ENCODE peak calls at places on chromosomes 12 and 14, in seven cellular contexts. C, H, E, M, J, T and A are unnamed samples.

GRCh38 chr14:55731247-55731872 is 151.4 kb downstream of the KTN1 start:
- DNase-seq in C (no peak), H (no peak), E (no peak), M (no peak), J (no peak), T (no peak), A (no peak)

GRCh38 chr14:88013750-88014349 is 8.9 kb downstream of the GPR65 start:
- DNase-seq in C (peak), H (no peak), E (peak), M (peak), J (peak), T (peak), A (peak)

GRCh38 chr14:99564256-99564902 is 39.6 kb downstream of the CCDC85C start:
- DNase-seq in C (peak), H (no peak), E (peak), M (peak), J (peak), T (peak), A (no peak)

GRCh38 chr12:124609041-124609984 is 41.9 kb upstream of the NCOR2 start:
- DNase-seq in C (no peak), H (peak), E (no peak), M (no peak), J (peak), T (peak), A (peak)

GRCh38 chr14:85533821-85534271 is 3.9 kb downstream of the FLRT2 start:
- DNase-seq in C (no peak), H (no peak), E (no peak), M (no peak), J (peak), T (no peak), A (no peak)

GRCh38 chr14:37021406-37021805 is 151.0 kb downstream of the SLC25A21 start:
- DNase-seq in C (no peak), H (no peak), E (no peak), M (no peak), J (peak), T (no peak), A (no peak)

GRCh38 chr12:131211279-131211938 is 257.7 kb downstream of the ADGRD1 start:
- DNase-seq in C (no peak), H (no peak), E (no peak), M (no peak), J (no peak), T (no peak), A (no peak)

GRCh38 chr14:50109342-50109741 is 7.0 kb downstream of the VCPKMT start:
- DNase-seq in C (peak), H (no peak), E (no peak), M (peak), J (peak), T (no peak), A (no peak)

GRCh38 chr14:68245146-68246073 is 425.8 kb downstream of the RAD51B start:
- DNase-seq in C (no peak), H (no peak), E (no peak), M (no peak), J (peak), T (peak), A (no peak)

GRCh38 chr14:75769047-75769685 is 108.1 kb downstream of the TTLL5 start:
- DNase-seq in C (no peak), H (no peak), E (no peak), M (peak), J (no peak), T (no peak), A (no peak)

DNA sequence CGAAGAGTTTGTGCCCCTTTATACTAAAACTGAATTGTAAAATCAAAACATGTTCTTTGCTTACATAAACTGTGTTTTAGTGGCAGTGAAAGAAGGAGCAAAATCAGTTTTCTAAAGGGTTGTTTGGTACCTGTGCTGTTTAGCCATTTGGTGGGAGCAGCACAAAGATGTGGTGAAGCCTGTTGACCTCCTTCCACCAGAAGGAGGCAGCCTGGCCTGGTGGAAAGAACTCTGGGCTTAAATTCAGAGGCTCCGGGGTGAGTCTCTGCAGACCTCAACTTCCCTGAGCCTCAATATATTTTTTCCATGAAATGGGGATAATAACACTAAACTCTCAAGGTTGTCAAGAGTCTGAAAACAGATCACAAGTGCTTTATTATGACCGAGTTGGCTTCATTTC is 502.5 kb downstream of the VRK1 start:
- DNase-seq in C (no peak), H (no peak), E (no peak), M (no peak), J (peak), T (no peak), A (no peak)
- TF ChIP-seq CTCF in C (no peak), H (no peak), E (no peak), M (peak), J (peak), T (no peak), A (no peak)

GRCh38 chr14:93800038-93800937 is 12.0 kb upstream of the PRIMA1 start:
- DNase-seq in C (no peak), H (no peak), E (no peak), M (no peak), J (no peak), T (no peak), A (no peak)
- TF ChIP-seq CTCF in C (no peak), H (no peak), E (no peak), M (no peak), J (no peak), T (no peak), A (no peak)

GRCh38 chr12:4996714-4997113 is 47.0 kb upstream of the KCNA5 start:
- DNase-seq in C (no peak), H (no peak), E (no peak), M (no peak), J (no peak), T (no peak), A (no peak)

GRCh38 chr12:4991801-4992200 is 51.9 kb upstream of the KCNA5 start:
- DNase-seq in C (no peak), H (no peak), E (no peak), M (no peak), J (no peak), T (no peak), A (no peak)

GRCh38 chr12:4992881-4993280 is 50.8 kb upstream of the KCNA5 start:
- DNase-seq in C (no peak), H (no peak), E (no peak), M (no peak), J (no peak), T (no peak), A (no peak)

GRCh38 chr12:4991373-4991772 is 52.3 kb upstream of the KCNA5 start:
- DNase-seq in C (no peak), H (no peak), E (no peak), M (no peak), J (no peak), T (no peak), A (no peak)

DNA sequence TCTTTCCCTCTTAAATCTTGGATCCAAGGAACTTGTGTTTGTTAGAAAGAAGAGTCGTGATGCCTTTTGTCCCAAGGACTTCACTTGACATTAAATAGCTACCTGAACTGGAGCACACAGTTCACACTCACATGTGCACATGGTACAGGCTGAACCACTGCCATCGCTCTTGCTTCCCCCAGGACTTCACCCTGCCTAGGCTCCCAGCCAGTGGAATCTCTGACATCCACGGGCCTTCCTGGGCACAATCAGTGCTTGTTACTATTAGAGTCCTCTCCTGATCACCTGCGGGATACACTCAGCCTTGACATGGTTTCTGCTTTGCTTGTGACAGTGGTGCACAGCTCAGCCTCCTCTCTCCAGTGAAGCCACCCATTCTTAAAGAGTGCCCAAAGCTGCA is 49.1 kb upstream of the KCNA5 start:
- DNase-seq in C (no peak), H (no peak), E (no peak), M (no peak), J (no peak), T (no peak), A (no peak)
- TF ChIP-seq CTCF in C (no peak), H (no peak), E (no peak), M (no peak), J (no peak), T (no peak), A (no peak)

DNA sequence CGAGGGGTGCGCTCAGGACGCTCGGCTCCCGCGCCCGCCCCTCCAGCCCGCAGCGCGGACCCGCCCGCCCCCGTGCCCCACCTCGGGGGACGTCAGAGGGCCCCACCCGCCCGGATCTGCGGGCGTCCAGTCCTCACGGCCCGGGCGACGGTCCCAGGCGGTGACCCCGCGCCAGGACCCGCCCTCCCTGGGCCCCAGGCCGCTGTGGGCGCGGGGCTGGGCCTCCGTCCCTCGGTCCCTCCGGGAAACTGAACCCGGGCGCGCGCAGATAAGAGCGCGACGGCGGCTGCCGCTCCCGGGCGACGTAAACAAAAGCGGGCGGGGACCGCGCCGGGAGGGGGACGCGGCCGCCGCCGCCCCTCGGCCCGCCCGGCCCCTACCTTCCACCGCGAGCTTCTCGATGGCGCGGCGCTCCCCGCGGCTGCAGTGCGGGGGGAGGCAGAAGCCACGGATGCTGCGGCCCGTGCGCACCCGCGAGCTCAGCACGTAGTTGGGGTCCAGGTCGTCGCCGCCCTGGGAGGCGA is 1.1 kb downstream of the CKB start:
- DNase-seq in C (no peak), H (peak), E (no peak), M (no peak), J (peak), T (no peak), A (no peak)
- TF ChIP-seq CTCF in C (no peak), H (no peak), E (no peak), M (no peak), J (no peak), T (no peak), A (no peak)

GRCh38 chr12:29024117-29024516 is 125.0 kb upstream of the FAR2 start:
- DNase-seq in C (no peak), H (no peak), E (no peak), M (no peak), J (no peak), T (no peak), A (no peak)
- TF ChIP-seq CTCF in C (peak), H (no peak), E (no peak), M (peak), J (no peak), T (no peak), A (no peak)

DNA sequence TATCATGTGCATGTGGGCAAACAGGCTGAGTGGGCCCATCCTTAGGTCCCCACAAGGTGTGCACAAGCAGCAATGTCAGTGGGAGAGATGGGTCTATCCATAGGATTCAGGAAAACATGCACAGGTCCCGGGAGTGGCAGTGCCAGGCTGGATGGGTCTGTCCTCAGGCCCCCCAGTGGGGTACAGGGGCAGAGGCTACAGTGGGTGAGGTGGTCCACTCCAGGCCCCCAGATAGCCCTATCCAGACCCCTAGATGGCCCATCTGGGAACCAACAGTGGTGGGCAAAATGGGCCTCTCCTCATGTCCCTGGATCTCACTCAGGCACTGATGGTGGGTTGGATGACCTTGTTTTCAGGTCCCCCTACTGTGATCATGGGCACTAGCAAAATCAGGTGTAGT is 277.8 kb upstream of the SYT1 start:
- DNase-seq in C (no peak), H (peak), E (no peak), M (no peak), J (no peak), T (no peak), A (no peak)
- TF ChIP-seq CTCF in C (no peak), H (no peak), E (no peak), M (no peak), J (no peak), T (no peak), A (no peak)